ENCODE peak calls at places on chromosomes 6 and 20, in eight cellular contexts. M is activated T-cell treated with anti-CD3 and anti-CD28 coated beads for 1 hour; V is mesenchymal stem cell; E is activated T-helper 1 cell treated with anti-CD3 and anti-CD28 coated beads, Interleukin-12 subunit alpha, Interleukin-12 subunit beta, Interleukin-2, Interleukin-4 antibody, amounts not matched to agents 30 ng/mL and 10 ng/mL and 1 ng/mL, durations not matched to agents 14 hours and 24 hours and 36 hours; F is stimulated activated CD8-positive, alpha-beta memory T cell treated with anti-CD3 and anti-CD28 coated beads, Interleukin-4, amount 100 ng/mL, for 1 hour; Q is germinal center; J is activated CD4-positive, alpha-beta T cell treated with anti-CD3 and anti-CD28 coated beads, Interleukin-2, amount 50 U/mL, for 1 hour; B is G401. Z is an unnamed sample.

GRCh38 chr6:3938715-3939376 is 89.7 kb downstream of the FAM50B start:
- DNase-seq in M (no peak), V (no peak), E (no peak), F (no peak), Q (no peak), J (no peak), B (no peak), Z (no peak)

GRCh38 chr6:44000164-44000842 is 126.9 kb downstream of the MRPL14 start:
- DNase-seq in M (no peak), V (peak; percentile 73), E (peak; percentile 8), F (no peak), Q (peak; percentile 57), J (no peak), B (no peak), Z (peak; percentile 29)

GRCh38 chr20:47934761-47935160 is 149.5 kb upstream of the SULF2 start:
- DNase-seq in M (no peak), V (no peak), E (no peak), F (no peak), Q (no peak), J (no peak), B (no peak), Z (no peak)

GRCh38 chr20:10654630-10655029 is 19.2 kb downstream of the JAG1 start:
- DNase-seq in M (no peak), V (no peak), E (no peak), F (no peak), Q (no peak), J (no peak), B (no peak), Z (no peak)

GRCh38 chr20:6623989-6624388 is 143.5 kb upstream of the BMP2 start:
- DNase-seq in M (no peak), V (no peak), E (no peak), F (no peak), Q (no peak), J (no peak), B (no peak), Z (no peak)

GRCh38 chr6:139569561-139569960 is 195.1 kb upstream of the CITED2 start:
- DNase-seq in M (no peak), V (peak; percentile 61), E (no peak), F (no peak), Q (no peak), J (no peak), B (no peak), Z (no peak)

GRCh38 chr6:6469074-6469473 is 119.4 kb upstream of the LY86 start:
- DNase-seq in M (no peak), V (no peak), E (no peak), F (no peak), Q (no peak), J (no peak), B (no peak), Z (no peak)

GRCh38 chr6:147954938-147955337 is 387.7 kb upstream of the SASH1 start:
- DNase-seq in M (no peak), V (no peak), E (no peak), F (no peak), Q (no peak), J (no peak), B (no peak), Z (no peak)

GRCh38 chr6:73285674-73286283 is 22.8 kb upstream of the KHDC1 start:
- DNase-seq in M (no peak), V (peak; percentile 74), E (no peak), F (no peak), Q (no peak), J (no peak), B (peak; percentile 78), Z (peak; percentile 77)

GRCh38 chr20:47792021-47792618 is 6.8 kb upstream of the SULF2 start:
- DNase-seq in M (no peak), V (peak; percentile 98), E (no peak), F (no peak), Q (no peak), J (no peak), B (no peak), Z (no peak)

GRCh38 chr20:48728042-48728837 is 99.6 kb downstream of the PREX1 start:
- DNase-seq in M (no peak), V (no peak), E (no peak), F (no peak), Q (no peak), J (no peak), B (peak; percentile 23), Z (no peak)

GRCh38 chr6:39530201-39530759 is 194.9 kb downstream of the KIF6 start:
- DNase-seq in M (no peak), V (peak; percentile 68), E (no peak), F (no peak), Q (peak; percentile 8), J (no peak), B (no peak), Z (no peak)

GRCh38 chr6:2396856-2397640 is 151.6 kb upstream of the GMDS start:
- DNase-seq in M (no peak), V (peak; percentile 37), E (no peak), F (no peak), Q (no peak), J (no peak), B (no peak), Z (no peak)

GRCh38 chr6:81023007-81023582 is 729.4 kb downstream of the TENT5A start:
- DNase-seq in M (no peak), V (peak; percentile 7), E (no peak), F (no peak), Q (no peak), J (no peak), B (no peak), Z (no peak)

GRCh38 chr6:6505111-6505510 is 83.4 kb upstream of the LY86 start:
- DNase-seq in M (no peak), V (no peak), E (no peak), F (no peak), Q (no peak), J (no peak), B (no peak), Z (no peak)

GRCh38 chr6:167435209-167435728 is 110.4 kb downstream of the TTLL2 start:
- DNase-seq in M (no peak), V (no peak), E (no peak), F (no peak), Q (no peak), J (no peak), B (no peak), Z (no peak)

GRCh38 chr6:166957087-166957804 is 896 bp upstream of the RNASET2 start:
- DNase-seq in M (no peak), V (peak; percentile 28), E (peak; percentile 49), F (no peak), Q (peak; percentile 38), J (peak; percentile 46), B (no peak), Z (peak; percentile 21)

GRCh38 chr20:15378151-15378550 is 1040.7 kb upstream of the FLRT3 start:
- DNase-seq in M (no peak), V (no peak), E (no peak), F (no peak), Q (no peak), J (no peak), B (no peak), Z (no peak)

GRCh38 chr6:159085396-159085895 is 40.7 kb upstream of the TAGAP start:
- DNase-seq in M (no peak), V (no peak), E (no peak), F (no peak), Q (no peak), J (no peak), B (no peak), Z (no peak)

GRCh38 chr20:8427419-8428065 is 295.5 kb downstream of the PLCB1 start:
- DNase-seq in M (no peak), V (no peak), E (no peak), F (no peak), Q (no peak), J (no peak), B (no peak), Z (no peak)

GRCh38 chr6:89347825-89348224 is 4.7 kb downstream of the UBE2J1 start:
- DNase-seq in M (no peak), V (no peak), E (no peak), F (no peak), Q (no peak), J (no peak), B (no peak), Z (no peak)

GRCh38 chr6:15662246-15663056 is at the start of gene DTNBP1:
- DNase-seq in M (peak; percentile 78), V (peak; percentile 48), E (peak; percentile 85), F (peak; percentile 58), Q (peak; percentile 90), J (peak; percentile 77), B (no peak), Z (peak; percentile 35)

GRCh38 chr6:169627736-169628423 is 73.9 kb downstream of the WDR27 start:
- DNase-seq in M (no peak), V (no peak), E (no peak), F (no peak), Q (no peak), J (no peak), B (no peak), Z (no peak)

GRCh38 chr20:52340036-52340634 is 148.6 kb upstream of the ZFP64 start:
- DNase-seq in M (no peak), V (no peak), E (no peak), F (no peak), Q (no peak), J (no peak), B (no peak), Z (peak; percentile 6)

GRCh38 chr6:149137594-149137993 is 179.9 kb upstream of the TAB2 start:
- DNase-seq in M (no peak), V (no peak), E (no peak), F (no peak), Q (no peak), J (no peak), B (no peak), Z (no peak)

GRCh38 chr20:6034134-6034969 is 19.5 kb downstream of the LRRN4 start:
- DNase-seq in M (no peak), V (peak; percentile 54), E (no peak), F (no peak), Q (no peak), J (no peak), B (no peak), Z (no peak)

GRCh38 chr6:5325173-5325572 is 63.9 kb downstream of the FARS2 start:
- DNase-seq in M (no peak), V (no peak), E (no peak), F (no peak), Q (no peak), J (no peak), B (no peak), Z (no peak)

GRCh38 chr6:9851541-9852380 is 563.1 kb downstream of the TFAP2A start:
- DNase-seq in M (no peak), V (peak; percentile 6), E (no peak), F (no peak), Q (no peak), J (no peak), B (no peak), Z (no peak)

GRCh38 chr6:128421788-128422187 is 98.6 kb downstream of the PTPRK start:
- DNase-seq in M (no peak), V (no peak), E (no peak), F (no peak), Q (no peak), J (no peak), B (peak; percentile 8), Z (no peak)

GRCh38 chr6:17905611-17906592 is 81.5 kb downstream of the KIF13A start:
- DNase-seq in M (no peak), V (peak; percentile 52), E (no peak), F (no peak), Q (no peak), J (no peak), B (no peak), Z (no peak)

GRCh38 chr6:142702501-142703460 is 242.2 kb downstream of the HIVEP2 start:
- DNase-seq in M (no peak), V (no peak), E (no peak), F (no peak), Q (peak; percentile 9), J (no peak), B (no peak), Z (no peak)

GRCh38 chr6:7640607-7641577 is 50.9 kb downstream of the SNRNP48 start:
- DNase-seq in M (no peak), V (peak; percentile 75), E (no peak), F (no peak), Q (no peak), J (no peak), B (no peak), Z (no peak)

GRCh38 chr6:55836481-55836880 is 38.9 kb downstream of the BMP5 start:
- DNase-seq in M (no peak), V (no peak), E (no peak), F (no peak), Q (no peak), J (no peak), B (no peak), Z (no peak)

Z was measured in cerebellar cortex.